ENCODE peak calls at places on chromosomes 5 and 9, in nine cellular contexts. L is stimulated activated CD4-positive, alpha-beta T cell treated with anti-CD3 and anti-CD28 coated beads, Interleukin-1b, Interleukin-23, amount 100 ng/mL, for 24 hours; W is SIG-M5; A is NCI-H774; K is keratinocyte; E is activated naive CD4-positive, alpha-beta T cell treated with Interleukin-2 at 50 U/mL for 16 hours; D is HEK293T; C is amniotic epithelial cell; X is HuH-7.5. J is an unnamed sample.
A peak's percentile ranks its signal among the peaks of the same experiment; 100 is the strongest.

GRCh38 chr5:148343049-148343413 is 7.7 kb downstream of the SPINK9 start:
- DNase-seq in L (no peak), W (no peak), A (no peak), K (peak; percentile 26), E (no peak), D (no peak), C (no peak), X (no peak), J (no peak)

GRCh38 chr9:91197232-91198181 is 164.2 kb downstream of the AUH start:
- DNase-seq in L (no peak), W (no peak), A (peak; percentile 83), K (peak; percentile 82), E (no peak), D (no peak), C (peak; percentile 99), X (peak; percentile 57), J (no peak)

GRCh38 chr5:97281257-97281656 is 98.2 kb upstream of the RIOK2 start:
- DNase-seq in L (no peak), W (no peak), A (no peak), K (no peak), E (no peak), D (no peak), C (no peak), X (no peak), J (no peak)

GRCh38 chr5:133735346-133735745 is 123.0 kb upstream of the FSTL4 start:
- DNase-seq in L (no peak), W (no peak), A (peak; percentile 15), K (no peak), E (no peak), D (no peak), C (no peak), X (no peak), J (no peak)

GRCh38 chr5:126268697-126269315 is 154.4 kb upstream of the GRAMD2B start:
- DNase-seq in L (no peak), W (no peak), A (no peak), K (no peak), E (no peak), D (no peak), C (peak; percentile 43), X (no peak), J (no peak)

GRCh38 chr5:61328791-61329617 is 3.1 kb upstream of the ZSWIM6 start:
- DNase-seq in L (no peak), W (no peak), A (no peak), K (no peak), E (no peak), D (no peak), C (no peak), X (no peak), J (no peak)

GRCh38 chr9:134391319-134392231 is 65.3 kb downstream of the RXRA start:
- DNase-seq in L (peak; percentile 50), W (no peak), A (no peak), K (no peak), E (peak; percentile 88), D (no peak), C (no peak), X (no peak), J (no peak)

GRCh38 chr5:61702784-61703183 is 370.7 kb downstream of the ZSWIM6 start:
- DNase-seq in L (no peak), W (no peak), A (no peak), K (no peak), E (no peak), D (no peak), C (no peak), X (no peak), J (no peak)

GRCh38 chr9:80320480-80320879 is 748.7 kb downstream of the TLE4 start:
- DNase-seq in L (no peak), W (no peak), A (no peak), K (no peak), E (no peak), D (no peak), C (no peak), X (no peak), J (no peak)

GRCh38 chr5:133265720-133266575 is 214.1 kb downstream of the HSPA4 start:
- DNase-seq in L (no peak), W (no peak), A (no peak), K (no peak), E (no peak), D (no peak), C (no peak), X (no peak), J (no peak)

GRCh38 chr9:137320555-137321384 is 18.7 kb upstream of the NRARP start:
- DNase-seq in L (no peak), W (no peak), A (no peak), K (no peak), E (no peak), D (no peak), C (no peak), X (peak; percentile 15), J (no peak)

GRCh38 chr9:137087409-137087925 is 682 bp downstream of the MAN1B1 start:
- DNase-seq in L (no peak), W (no peak), A (no peak), K (no peak), E (no peak), D (no peak), C (no peak), X (peak; percentile 50), J (no peak)